ENCODE peak calls at places on chromosomes 2 and 18, in four cellular contexts. H, U, C and M are unnamed samples.

GRCh38 chr2:98502556-98503335 is 58.1 kb downstream of the INPP4A start:
- DNase-seq in H (no peak), U (no peak), C (no peak), M (no peak)

GRCh38 chr2:200378652-200379290 is 72.3 kb downstream of the SPATS2L start:
- DNase-seq in H (no peak), U (no peak), C (no peak), M (no peak)

GRCh38 chr2:127638361-127639110 is 7.4 kb upstream of the GPR17 start:
- DNase-seq in H (no peak), U (peak), C (no peak), M (no peak)

GRCh38 chr2:199383006-199383405 is 74.7 kb downstream of the SATB2 start:
- DNase-seq in H (no peak), U (no peak), C (no peak), M (no peak)

GRCh38 chr18:57077786-57078552 is 68.9 kb upstream of the BOD1L2 start:
- DNase-seq in H (no peak), U (no peak), C (peak), M (peak)

GRCh38 chr2:235347691-235348090 is 146.2 kb upstream of the AGAP1 start:
- DNase-seq in H (no peak), U (no peak), C (no peak), M (no peak)

GRCh38 chr2:128654404-128654803 is 335.7 kb upstream of the HS6ST1 start:
- DNase-seq in H (no peak), U (no peak), C (no peak), M (no peak)

GRCh38 chr2:226184940-226185575 is 614.6 kb downstream of the IRS1 start:
- DNase-seq in H (no peak), U (no peak), C (no peak), M (no peak)

GRCh38 chr18:61189376-61189775 is 143.9 kb upstream of the CDH20 start:
- DNase-seq in H (no peak), U (no peak), C (no peak), M (no peak)

GRCh38 chr18:26574958-26575864 is 26.9 kb upstream of the KCTD1 start:
- DNase-seq in H (peak), U (peak), C (no peak), M (no peak)

GRCh38 chr2:6506311-6507258 is 359.1 kb downstream of the CMPK2 start:
- DNase-seq in H (no peak), U (no peak), C (no peak), M (no peak)

GRCh38 chr2:188292446-188293239 is 969 bp downstream of the GULP1 start:
- DNase-seq in H (peak), U (peak), C (no peak), M (no peak)

GRCh38 chr2:43057026-43057741 is 169.2 kb downstream of the ZFP36L2 start:
- DNase-seq in H (no peak), U (no peak), C (no peak), M (no peak)

GRCh38 chr2:170843656-170844055 is 27.0 kb downstream of the GAD1 start:
- DNase-seq in H (no peak), U (no peak), C (no peak), M (no peak)

GRCh38 chr18:32373995-32374394 is 96.7 kb downstream of the GAREM1 start:
- DNase-seq in H (peak), U (no peak), C (no peak), M (no peak)

GRCh38 chr2:48306409-48307284 is 223.3 kb upstream of the STON1 start:
- DNase-seq in H (no peak), U (no peak), C (no peak), M (no peak)

GRCh38 chr2:234954551-234954992 is 2.8 kb downstream of the SH3BP4 start:
- DNase-seq in H (no peak), U (no peak), C (no peak), M (no peak)

GRCh38 chr18:49055787-49056186 is 105.0 kb upstream of the SMAD7 start:
- DNase-seq in H (no peak), U (no peak), C (peak), M (peak)

GRCh38 chr18:10951631-10952544 is 197.5 kb downstream of the PIEZO2 start:
- DNase-seq in H (no peak), U (no peak), C (no peak), M (no peak)

GRCh38 chr2:83933743-83934142 is 525.3 kb downstream of the SUCLG1 start:
- DNase-seq in H (no peak), U (no peak), C (no peak), M (no peak)
- TF ChIP-seq CTCF in H (no peak), U (no peak), C (no peak), M (no peak)

GRCh38 chr18:77316013-77316412 is 66.4 kb downstream of the GALR1 start:
- DNase-seq in H (no peak), U (no peak), C (no peak), M (no peak)
- TF ChIP-seq CTCF in H (no peak), U (no peak), C (no peak), M (no peak)

GRCh38 chr2:84492571-84492970 is 23.7 kb upstream of the DNAH6 start:
- DNase-seq in H (no peak), U (no peak), C (no peak), M (no peak)
- TF ChIP-seq CTCF in H (no peak), U (peak), C (no peak), M (no peak)

DNA sequence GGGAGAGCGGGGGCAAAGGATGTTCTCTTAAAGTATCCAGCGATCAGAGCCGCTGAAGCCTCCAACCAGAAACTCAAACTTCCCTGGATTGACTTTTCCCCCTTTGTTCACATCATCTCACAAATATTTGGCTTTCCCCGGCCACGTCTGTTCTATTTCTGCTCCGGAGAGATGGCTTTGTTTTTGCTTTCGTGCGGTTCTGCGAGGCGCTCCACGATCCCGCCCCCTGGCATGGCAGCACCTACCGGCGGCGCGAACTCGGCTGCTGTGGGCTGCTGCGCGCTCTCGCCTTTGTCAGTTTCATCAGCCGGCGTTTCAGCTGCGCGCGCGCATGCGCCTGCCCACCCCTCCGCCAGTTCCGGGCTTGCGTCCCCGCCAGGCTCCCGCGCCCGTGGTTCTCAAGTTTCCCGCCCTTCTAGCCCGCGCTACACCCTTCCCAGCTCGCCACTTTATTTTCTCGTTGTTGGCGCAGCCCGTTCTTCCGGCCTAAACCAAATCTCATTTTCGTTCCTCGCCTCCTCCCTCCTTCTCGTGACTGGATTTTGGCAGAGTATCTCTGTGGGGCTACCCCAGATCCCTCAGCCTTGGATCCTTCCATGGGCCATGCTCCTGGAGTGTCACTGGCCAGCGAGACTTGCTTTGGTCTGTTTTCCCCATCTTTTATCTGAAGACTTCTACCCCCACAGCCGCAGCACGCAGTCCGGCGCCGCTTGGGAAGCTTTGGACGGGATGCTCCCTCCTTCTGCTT is 98.0 kb downstream of the INSIG2 start:
- DNase-seq in H (peak), U (peak), C (peak), M (peak)
- TF ChIP-seq CTCF in H (no peak), U (no peak), C (no peak), M (no peak)

GRCh38 chr2:239765076-239765845 is 259.9 kb downstream of the NDUFA10 start:
- DNase-seq in H (no peak), U (no peak), C (no peak), M (no peak)

GRCh38 chr2:239765911-239766310 is 259.2 kb downstream of the NDUFA10 start:
- DNase-seq in H (no peak), U (no peak), C (no peak), M (no peak)

GRCh38 chr2:239762106-239762505 is 263.0 kb downstream of the NDUFA10 start:
- DNase-seq in H (no peak), U (no peak), C (no peak), M (no peak)

GRCh38 chr2:239762742-239763269 is 262.3 kb downstream of the NDUFA10 start:
- DNase-seq in H (no peak), U (no peak), C (no peak), M (no peak)

DNA sequence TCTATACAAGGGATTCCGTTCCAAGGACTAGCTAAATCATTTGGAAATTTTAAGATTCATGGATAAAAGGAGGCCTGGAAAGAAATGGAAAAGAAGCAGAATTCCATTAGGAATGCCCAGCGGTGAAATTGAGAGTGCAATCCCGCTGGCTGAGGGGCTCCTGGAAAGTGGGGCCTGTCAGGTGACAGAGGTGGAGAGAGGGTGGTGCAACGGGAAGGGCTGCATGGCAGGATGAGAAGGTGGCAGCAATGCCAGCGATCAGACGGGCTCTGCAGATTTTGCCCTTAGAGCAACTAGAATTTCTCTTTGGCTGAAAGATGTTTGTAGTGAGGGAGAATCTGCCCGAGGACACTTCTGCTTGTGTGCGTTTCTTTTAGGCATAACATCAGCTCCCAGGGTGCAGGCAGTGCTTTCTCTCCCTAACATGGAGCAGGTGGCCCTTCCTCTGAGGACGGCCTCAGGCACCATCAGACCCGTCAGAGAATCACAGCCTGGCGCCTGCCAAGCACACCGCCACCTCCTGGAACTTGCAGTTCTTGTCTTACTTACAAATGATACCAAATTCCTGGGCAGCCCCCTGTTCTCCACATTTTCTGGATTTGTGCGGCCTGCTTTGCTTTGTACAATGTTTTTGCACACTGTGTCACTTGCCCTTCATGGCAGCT is 261.6 kb downstream of the NDUFA10 start:
- DNase-seq in H (no peak), U (no peak), C (no peak), M (no peak)
- TF ChIP-seq CTCF in H (no peak), U (peak), C (no peak), M (no peak)

GRCh38 chr2:237431372-237431771 is 17.4 kb upstream of the COL6A3 start:
- DNase-seq in H (no peak), U (no peak), C (no peak), M (no peak)

GRCh38 chr2:237434916-237435315 is 21.0 kb upstream of the COL6A3 start:
- DNase-seq in H (no peak), U (no peak), C (peak), M (no peak)

GRCh38 chr2:237433920-237434319 is 20.0 kb upstream of the COL6A3 start:
- DNase-seq in H (no peak), U (no peak), C (no peak), M (no peak)

GRCh38 chr2:237431856-237432255 is 17.9 kb upstream of the COL6A3 start:
- DNase-seq in H (no peak), U (no peak), C (no peak), M (no peak)

GRCh38 chr2:237432484-237433092 is 18.6 kb upstream of the COL6A3 start:
- DNase-seq in H (no peak), U (no peak), C (no peak), M (no peak)
- TF ChIP-seq CTCF in H (peak), U (no peak), C (no peak), M (no peak)

DNA sequence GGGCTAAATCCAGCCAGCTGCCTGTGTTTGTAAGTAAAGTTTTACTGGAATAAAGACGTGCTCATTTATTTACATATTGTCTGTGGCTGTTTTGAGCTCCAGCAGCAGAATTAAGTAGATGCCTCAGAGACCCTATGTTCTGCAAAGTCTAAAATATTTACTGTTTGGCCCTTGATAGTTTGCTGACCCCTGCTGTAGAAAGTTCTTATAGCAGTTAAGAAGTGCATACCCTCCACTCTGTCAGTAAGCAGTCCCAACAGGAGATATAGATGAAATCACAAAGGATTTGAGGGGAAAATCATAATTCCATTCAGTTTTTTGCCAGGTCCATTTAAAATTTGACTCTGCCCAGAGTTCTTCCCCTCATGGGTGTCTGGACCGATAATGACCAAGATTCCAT is 50.1 kb upstream of the ITM2C start:
- DNase-seq in H (peak), U (no peak), C (no peak), M (peak)
- TF ChIP-seq CTCF in H (peak), U (peak), C (peak), M (peak)

DNA sequence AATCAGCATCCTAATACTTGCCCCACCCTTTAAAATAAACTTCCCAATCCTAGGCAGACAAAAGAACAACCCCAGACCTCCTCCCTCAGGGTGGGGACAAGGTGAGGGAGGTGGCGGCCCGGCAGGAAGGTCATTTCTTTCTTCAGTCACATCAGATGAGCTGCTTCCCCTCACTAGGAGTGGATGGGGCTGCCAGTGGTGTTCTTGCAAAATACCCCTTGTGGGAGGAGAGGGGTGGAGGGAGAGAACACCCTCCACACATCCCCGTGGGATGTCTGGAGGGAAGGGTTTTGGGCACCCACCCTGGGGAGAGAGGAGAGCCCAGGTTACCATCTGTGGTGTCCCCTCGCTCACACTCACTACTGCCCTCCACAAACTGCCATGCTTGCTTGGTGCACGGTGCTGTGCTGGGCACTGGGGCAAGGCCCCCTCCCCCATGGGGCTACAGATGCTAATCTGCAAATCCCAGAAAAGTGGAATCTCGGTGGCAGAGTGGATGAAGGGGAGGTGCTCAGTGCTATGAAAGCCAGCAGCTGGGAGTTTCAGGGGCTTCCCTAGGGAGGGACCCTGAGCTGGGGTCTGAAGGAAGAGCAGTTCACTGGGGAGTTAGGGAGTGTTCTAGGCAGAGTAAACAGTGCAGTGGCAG is 63.9 kb downstream of the ODC1 start:
- DNase-seq in H (no peak), U (no peak), C (no peak), M (no peak)
- TF ChIP-seq CTCF in H (no peak), U (no peak), C (no peak), M (no peak)